ENCODE peak calls at places on chromosomes 6 and 20, in six cellular contexts. A is SJSA1, W is GM18507, V is right lobe of liver, F is NCI-H526 treated with DMSO at 0.1 percent for 48 hours, Y is GM03348. C is an unnamed sample.

GRCh38 chr6:111872521-111873177 is 603 bp downstream of the FYN start:
- DNase-seq in A (peak), W (no peak), V (peak), F (no peak), Y (peak), C (no peak)

GRCh38 chr6:110950443-110950842 is 8.1 kb upstream of the GTF3C6 start:
- DNase-seq in A (no peak), W (no peak), V (no peak), F (no peak), Y (no peak), C (no peak)

GRCh38 chr6:162765251-162765650 is 37.5 kb downstream of the PACRG start:
- DNase-seq in A (no peak), W (no peak), V (no peak), F (no peak), Y (no peak), C (no peak)

GRCh38 chr6:23547851-23548250 is 578.2 kb upstream of the NRSN1 start:
- DNase-seq in A (no peak), W (no peak), V (no peak), F (no peak), Y (no peak), C (no peak)

GRCh38 chr6:91669154-91669903 is 1082.5 kb upstream of the MAP3K7 start:
- DNase-seq in A (no peak), W (no peak), V (no peak), F (no peak), Y (no peak), C (no peak)

GRCh38 chr6:2119275-2119674 is 126.1 kb downstream of the GMDS start:
- DNase-seq in A (no peak), W (no peak), V (no peak), F (no peak), Y (no peak), C (no peak)

GRCh38 chr6:158629376-158630221 is 14.9 kb downstream of the DYNLT1 start:
- DNase-seq in A (no peak), W (no peak), V (no peak), F (no peak), Y (no peak), C (no peak)

GRCh38 chr6:110287462-110288341 is 70.4 kb downstream of the METTL24 start:
- DNase-seq in A (no peak), W (no peak), V (no peak), F (no peak), Y (no peak), C (no peak)

GRCh38 chr20:40416274-40416673 is 272.8 kb downstream of the MAFB start:
- DNase-seq in A (no peak), W (no peak), V (no peak), F (no peak), Y (no peak), C (no peak)

GRCh38 chr6:93407186-93407585 is 12.2 kb downstream of the EPHA7 start:
- DNase-seq in A (no peak), W (no peak), V (no peak), F (no peak), Y (no peak), C (no peak)

GRCh38 chr20:47927385-47927851 is 142.1 kb upstream of the SULF2 start:
- DNase-seq in A (no peak), W (no peak), V (no peak), F (no peak), Y (peak), C (no peak)

GRCh38 chr20:21184810-21185209 is 58.9 kb downstream of the KIZ start:
- DNase-seq in A (no peak), W (no peak), V (no peak), F (no peak), Y (no peak), C (no peak)

GRCh38 chr6:138182939-138183791 is 21.4 kb downstream of the ARFGEF3 start:
- DNase-seq in A (no peak), W (no peak), V (no peak), F (no peak), Y (no peak), C (no peak)

GRCh38 chr20:56826971-56827645 is 198.0 kb downstream of the TFAP2C start:
- DNase-seq in A (no peak), W (no peak), V (no peak), F (no peak), Y (peak), C (no peak)

GRCh38 chr6:134529921-134530320 is 212.0 kb upstream of the SGK1 start:
- DNase-seq in A (no peak), W (no peak), V (no peak), F (no peak), Y (peak), C (no peak)

GRCh38 chr6:13001951-13002350 is 285.4 kb downstream of the PHACTR1 start:
- DNase-seq in A (no peak), W (no peak), V (no peak), F (peak), Y (no peak), C (no peak)

GRCh38 chr6:35092362-35093117 is 48.6 kb downstream of the TCP11 start:
- DNase-seq in A (peak), W (no peak), V (no peak), F (no peak), Y (peak), C (peak)

GRCh38 chr6:151063339-151063738 is 176.4 kb upstream of the AKAP12 start:
- DNase-seq in A (no peak), W (no peak), V (no peak), F (no peak), Y (peak), C (no peak)

GRCh38 chr6:132322398-132322797 is 78.9 kb downstream of the MOXD1 start:
- DNase-seq in A (no peak), W (no peak), V (no peak), F (no peak), Y (peak), C (no peak)

GRCh38 chr6:154247119-154247814 is 109.3 kb downstream of the IPCEF1 start:
- DNase-seq in A (no peak), W (no peak), V (no peak), F (peak), Y (no peak), C (no peak)

GRCh38 chr6:163738725-163739124 is 324.2 kb downstream of the QKI start:
- DNase-seq in A (no peak), W (no peak), V (no peak), F (no peak), Y (no peak), C (no peak)

GRCh38 chr6:74931567-74931966 is 274.3 kb downstream of the COL12A1 start:
- DNase-seq in A (no peak), W (no peak), V (no peak), F (no peak), Y (peak), C (peak)

GRCh38 chr6:136797977-136798376 is 5.7 kb upstream of the MAP3K5 start:
- DNase-seq in A (no peak), W (no peak), V (no peak), F (no peak), Y (no peak), C (no peak)

GRCh38 chr6:53464942-53465460 is 79.9 kb downstream of the GCLC start:
- DNase-seq in A (no peak), W (no peak), V (peak), F (no peak), Y (peak), C (no peak)

GRCh38 chr6:114354482-114354881 is 11.7 kb upstream of the HS3ST5 start:
- DNase-seq in A (no peak), W (no peak), V (no peak), F (no peak), Y (no peak), C (no peak)

C was measured in HS-27A.